ENCODE peak calls at places on chromosomes 12 and 14, in six cellular contexts. One of them, this sample, is unnamed. For H3K4me1, the result is how much of the 10 kb centered on the place peaks cover.

GRCh38 chr12:99611117-99611516 is 36.4 kb upstream of the GARIN6 start:
- DNase-seq in fibroblast of lung: peak
- DNase-seq in gastrocnemius medialis: no peak
- DNase-seq in body of pancreas: no peak
- DNase-seq in mammary epithelial cell: no peak
- DNase-seq in tibial nerve: no peak
- DNase-seq in this sample: no peak

GRCh38 chr12:84701966-84702365 is 210.6 kb downstream of the SLC6A15 start:
- DNase-seq in fibroblast of lung: peak
- DNase-seq in gastrocnemius medialis: no peak
- DNase-seq in body of pancreas: no peak
- DNase-seq in mammary epithelial cell: peak
- DNase-seq in tibial nerve: no peak
- DNase-seq in this sample: no peak

GRCh38 chr14:37232907-37233481 is 35.3 kb downstream of the MIPOL1 start:
- DNase-seq in fibroblast of lung: peak
- DNase-seq in gastrocnemius medialis: no peak
- DNase-seq in body of pancreas: peak
- DNase-seq in mammary epithelial cell: peak
- DNase-seq in tibial nerve: peak
- DNase-seq in this sample: no peak

GRCh38 chr14:101823511-101824120 is 62.1 kb downstream of the PPP2R5C start:
- DNase-seq in fibroblast of lung: peak
- DNase-seq in gastrocnemius medialis: peak
- DNase-seq in body of pancreas: peak
- DNase-seq in mammary epithelial cell: no peak
- DNase-seq in tibial nerve: no peak
- DNase-seq in this sample: no peak

GRCh38 chr14:99564256-99564902 is 39.6 kb downstream of the CCDC85C start:
- DNase-seq in fibroblast of lung: peak
- DNase-seq in gastrocnemius medialis: no peak
- DNase-seq in body of pancreas: peak
- DNase-seq in mammary epithelial cell: no peak
- DNase-seq in tibial nerve: peak
- DNase-seq in this sample: peak

GRCh38 chr14:105860615-105861580 is 334.5 kb downstream of the TMEM121 start:
- DNase-seq in fibroblast of lung: no peak
- DNase-seq in gastrocnemius medialis: no peak
- DNase-seq in body of pancreas: peak
- DNase-seq in mammary epithelial cell: no peak
- DNase-seq in tibial nerve: no peak
- DNase-seq in this sample: peak

GRCh38 chr14:55028066-55028465 is 1.0 kb downstream of the SOCS4 start:
- DNase-seq in fibroblast of lung: no peak
- DNase-seq in gastrocnemius medialis: no peak
- DNase-seq in body of pancreas: no peak
- DNase-seq in mammary epithelial cell: no peak
- DNase-seq in tibial nerve: no peak
- DNase-seq in this sample: no peak

GRCh38 chr12:54262403-54262925 is 17.5 kb downstream of the CBX5 start:
- DNase-seq in fibroblast of lung: peak
- DNase-seq in gastrocnemius medialis: no peak
- DNase-seq in body of pancreas: peak
- DNase-seq in mammary epithelial cell: no peak
- DNase-seq in tibial nerve: no peak
- DNase-seq in this sample: no peak

GRCh38 chr12:34406228-34406995 is 384.1 kb downstream of the ALG10 start:
- DNase-seq in fibroblast of lung: no peak
- DNase-seq in gastrocnemius medialis: no peak
- DNase-seq in body of pancreas: no peak
- DNase-seq in mammary epithelial cell: no peak
- DNase-seq in tibial nerve: no peak
- DNase-seq in this sample: peak

GRCh38 chr14:93543766-93544165 is 113.0 kb downstream of the UNC79 start:
- DNase-seq in fibroblast of lung: peak
- DNase-seq in gastrocnemius medialis: no peak
- DNase-seq in body of pancreas: no peak
- DNase-seq in mammary epithelial cell: peak
- DNase-seq in tibial nerve: no peak
- DNase-seq in this sample: no peak

GRCh38 chr12:119343130-119343529 is 8.6 kb downstream of the CCDC60 start:
- DNase-seq in fibroblast of lung: no peak
- DNase-seq in gastrocnemius medialis: no peak
- DNase-seq in body of pancreas: no peak
- DNase-seq in mammary epithelial cell: no peak
- DNase-seq in tibial nerve: no peak
- DNase-seq in this sample: no peak

GRCh38 chr12:55929306-55929791 is 1.6 kb upstream of the DGKA start:
- DNase-seq in fibroblast of lung: no peak
- DNase-seq in gastrocnemius medialis: no peak
- DNase-seq in body of pancreas: peak
- DNase-seq in mammary epithelial cell: no peak
- DNase-seq in tibial nerve: no peak
- DNase-seq in this sample: no peak

GRCh38 chr12:108346022-108346633 is 7.0 kb upstream of the CMKLR1 start:
- DNase-seq in fibroblast of lung: no peak
- DNase-seq in gastrocnemius medialis: no peak
- DNase-seq in body of pancreas: no peak
- DNase-seq in mammary epithelial cell: no peak
- DNase-seq in tibial nerve: no peak
- DNase-seq in this sample: no peak

GRCh38 chr14:82806016-82806415 is 1272.4 kb upstream of the SEL1L start:
- DNase-seq in fibroblast of lung: no peak
- DNase-seq in gastrocnemius medialis: no peak
- DNase-seq in body of pancreas: no peak
- DNase-seq in mammary epithelial cell: no peak
- DNase-seq in tibial nerve: no peak
- DNase-seq in this sample: no peak

GRCh38 chr14:98984719-98985041 is 287.3 kb downstream of the BCL11B start:
- DNase-seq in fibroblast of lung: no peak
- DNase-seq in gastrocnemius medialis: no peak
- DNase-seq in body of pancreas: peak
- DNase-seq in mammary epithelial cell: no peak
- DNase-seq in tibial nerve: no peak
- DNase-seq in this sample: no peak

GRCh38 chr14:52068741-52069616 is at the start of gene NID2:
- DNase-seq in fibroblast of lung: peak
- DNase-seq in gastrocnemius medialis: peak
- DNase-seq in body of pancreas: peak
- DNase-seq in mammary epithelial cell: peak
- DNase-seq in tibial nerve: peak
- DNase-seq in this sample: peak

GRCh38 chr12:56321027-56321426 is 5.2 kb upstream of the CNPY2 start:
- DNase-seq in fibroblast of lung: no peak
- DNase-seq in gastrocnemius medialis: no peak
- DNase-seq in body of pancreas: no peak
- DNase-seq in mammary epithelial cell: no peak
- DNase-seq in tibial nerve: no peak
- DNase-seq in this sample: no peak

GRCh38 chr12:49346659-49347306 is at the start of gene DNAJC22:
- DNase-seq in fibroblast of lung: peak
- DNase-seq in gastrocnemius medialis: no peak
- DNase-seq in body of pancreas: no peak
- DNase-seq in mammary epithelial cell: no peak
- DNase-seq in tibial nerve: no peak
- DNase-seq in this sample: peak

GRCh38 chr12:123041042-123041531 is 60.6 kb downstream of the ARL6IP4 start:
- DNase-seq in fibroblast of lung: no peak
- DNase-seq in gastrocnemius medialis: no peak
- DNase-seq in body of pancreas: no peak
- DNase-seq in mammary epithelial cell: no peak
- DNase-seq in tibial nerve: no peak
- DNase-seq in this sample: peak

GRCh38 chr12:45615268-45615667 is 114.2 kb upstream of the ARID2 start:
- DNase-seq in fibroblast of lung: peak
- DNase-seq in gastrocnemius medialis: no peak
- DNase-seq in body of pancreas: no peak
- DNase-seq in mammary epithelial cell: peak
- DNase-seq in tibial nerve: no peak
- DNase-seq in this sample: no peak

GRCh38 chr12:77537648-77538047 is 293.0 kb upstream of the NAV3 start:
- DNase-seq in fibroblast of lung: no peak
- DNase-seq in gastrocnemius medialis: no peak
- DNase-seq in body of pancreas: no peak
- DNase-seq in mammary epithelial cell: no peak
- DNase-seq in tibial nerve: no peak
- DNase-seq in this sample: no peak

GRCh38 chr12:119328111-119328510 is 6.4 kb upstream of the CCDC60 start:
- DNase-seq in fibroblast of lung: no peak
- DNase-seq in gastrocnemius medialis: no peak
- DNase-seq in body of pancreas: no peak
- DNase-seq in mammary epithelial cell: no peak
- DNase-seq in tibial nerve: no peak
- DNase-seq in this sample: peak

GRCh38 chr14:91964724-91965123 is 17.2 kb upstream of the FBLN5 start:
- DNase-seq in fibroblast of lung: no peak
- DNase-seq in gastrocnemius medialis: no peak
- DNase-seq in body of pancreas: no peak
- DNase-seq in mammary epithelial cell: no peak
- DNase-seq in tibial nerve: no peak
- DNase-seq in this sample: no peak

GRCh38 chr12:82299617-82300016 is 58.6 kb downstream of the CCDC59 start:
- DNase-seq in fibroblast of lung: peak
- DNase-seq in gastrocnemius medialis: no peak
- DNase-seq in body of pancreas: no peak
- DNase-seq in mammary epithelial cell: no peak
- DNase-seq in tibial nerve: no peak
- DNase-seq in this sample: no peak

GRCh38 chr12:107443320-107444090 is 242.1 kb upstream of the PWP1 start:
- DNase-seq in fibroblast of lung: no peak
- DNase-seq in gastrocnemius medialis: no peak
- DNase-seq in body of pancreas: no peak
- DNase-seq in mammary epithelial cell: no peak
- DNase-seq in tibial nerve: no peak
- DNase-seq in this sample: no peak

GRCh38 chr14:92252291-92252690 is 70.7 kb upstream of the SLC24A4 start:
- DNase-seq in fibroblast of lung: no peak
- DNase-seq in gastrocnemius medialis: no peak
- DNase-seq in body of pancreas: no peak
- DNase-seq in mammary epithelial cell: no peak
- DNase-seq in tibial nerve: no peak
- DNase-seq in this sample: no peak

GRCh38 chr12:120012067-120012621 is 23.1 kb downstream of the BICDL1 start:
- DNase-seq in fibroblast of lung: peak
- DNase-seq in gastrocnemius medialis: no peak
- DNase-seq in body of pancreas: peak
- DNase-seq in mammary epithelial cell: peak
- DNase-seq in tibial nerve: no peak
- DNase-seq in this sample: peak

GRCh38 chr12:95218852-95219171 is 1.2 kb downstream of the VEZT start:
- DNase-seq in fibroblast of lung: no peak
- DNase-seq in gastrocnemius medialis: no peak
- DNase-seq in body of pancreas: peak
- DNase-seq in mammary epithelial cell: peak
- DNase-seq in tibial nerve: no peak
- DNase-seq in this sample: no peak

GRCh38 chr12:7797698-7798398 is 8.6 kb downstream of the NANOG start:
- DNase-seq in fibroblast of lung: peak
- DNase-seq in gastrocnemius medialis: no peak
- DNase-seq in body of pancreas: peak
- DNase-seq in mammary epithelial cell: peak
- DNase-seq in tibial nerve: no peak
- DNase-seq in this sample: no peak

DNA sequence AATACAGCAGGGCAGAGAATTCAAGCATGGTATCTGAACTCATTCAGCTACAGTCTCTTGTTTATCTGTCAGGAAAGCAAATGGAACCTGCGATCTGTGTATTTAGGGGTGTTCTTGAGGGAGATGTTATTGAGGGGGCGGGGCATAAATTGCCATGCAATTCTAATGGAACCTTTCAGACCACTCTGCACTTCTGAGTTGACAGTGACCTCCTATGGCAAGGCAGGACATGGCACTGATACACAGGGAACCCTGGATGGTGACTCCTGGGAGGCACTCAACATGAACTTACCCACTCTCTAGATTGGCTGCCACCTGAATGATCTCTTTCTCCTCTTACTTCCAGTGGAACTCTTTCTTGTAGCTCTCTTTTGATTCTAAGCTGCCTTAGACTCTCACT is 787.3 kb downstream of the VRK1 start:
- DNase-seq in fibroblast of lung: no peak
- DNase-seq in gastrocnemius medialis: no peak
- DNase-seq in body of pancreas: no peak
- DNase-seq in mammary epithelial cell: no peak
- DNase-seq in tibial nerve: no peak
- DNase-seq in this sample: no peak
- TF ChIP-seq CTCF in fibroblast of lung: no peak
- TF ChIP-seq CTCF in gastrocnemius medialis: no peak
- TF ChIP-seq CTCF in body of pancreas: no peak
- TF ChIP-seq CTCF in mammary epithelial cell: no peak
- TF ChIP-seq CTCF in tibial nerve: no peak
- TF ChIP-seq CTCF in this sample: no peak

GRCh38 chr12:66804555-66804954 is 125.7 kb upstream of the GRIP1 start:
- DNase-seq in fibroblast of lung: no peak
- DNase-seq in gastrocnemius medialis: no peak
- DNase-seq in body of pancreas: no peak
- DNase-seq in mammary epithelial cell: no peak
- DNase-seq in tibial nerve: no peak
- DNase-seq in this sample: no peak
- H3K4me1 ChIP-seq in fibroblast of lung: under half
- H3K4me1 ChIP-seq in gastrocnemius medialis: under half
- H3K4me1 ChIP-seq in body of pancreas: under half
- H3K4me1 ChIP-seq in mammary epithelial cell: under half
- H3K4me1 ChIP-seq in tibial nerve: under half
- H3K4me1 ChIP-seq in this sample: under half

DNA sequence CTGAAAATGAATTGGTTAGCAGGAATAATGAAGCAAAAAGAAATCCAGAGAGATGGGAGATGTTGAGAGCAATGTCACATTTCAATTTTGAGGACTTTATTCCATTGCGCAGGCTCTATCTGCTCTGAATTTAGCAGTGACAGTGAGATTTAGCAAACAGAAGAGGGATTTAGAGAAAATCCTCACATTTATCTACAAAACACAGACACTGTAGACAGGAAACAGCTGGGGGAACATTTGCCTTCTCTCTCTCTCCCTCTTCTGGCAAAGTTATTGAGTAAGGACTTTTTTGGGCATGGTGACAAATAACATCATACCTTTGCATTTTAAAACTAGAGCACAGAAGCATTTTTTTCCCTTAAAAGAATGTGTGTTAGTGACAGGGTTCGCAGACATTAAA is at the start of gene IGF1:
- DNase-seq in fibroblast of lung: peak
- DNase-seq in gastrocnemius medialis: no peak
- DNase-seq in body of pancreas: no peak
- DNase-seq in mammary epithelial cell: no peak
- DNase-seq in tibial nerve: no peak
- DNase-seq in this sample: no peak
- TF ChIP-seq CTCF in fibroblast of lung: peak
- TF ChIP-seq CTCF in gastrocnemius medialis: no peak
- TF ChIP-seq CTCF in body of pancreas: no peak
- TF ChIP-seq CTCF in mammary epithelial cell: no peak
- TF ChIP-seq CTCF in tibial nerve: no peak
- TF ChIP-seq CTCF in this sample: no peak

DNA sequence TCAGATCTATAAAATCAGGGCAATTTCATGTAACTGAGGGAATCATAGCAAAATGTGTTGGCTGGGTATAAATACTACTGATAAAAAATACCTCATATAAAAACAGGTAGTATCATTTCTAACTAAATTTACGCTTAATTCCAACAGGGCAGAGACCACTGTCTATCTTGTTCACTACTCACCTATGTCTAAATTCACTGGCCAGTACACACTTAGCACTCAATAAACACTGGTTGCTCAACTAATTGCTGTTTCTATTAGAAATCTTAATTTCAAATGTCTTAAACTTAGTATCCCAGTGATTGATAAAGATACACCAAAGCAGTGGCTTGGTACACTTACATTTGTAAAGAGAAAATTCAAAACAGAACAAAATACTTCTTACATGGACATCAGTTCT is 55.6 kb downstream of the HNRNPC start:
- DNase-seq in fibroblast of lung: no peak
- DNase-seq in gastrocnemius medialis: no peak
- DNase-seq in body of pancreas: no peak
- DNase-seq in mammary epithelial cell: no peak
- DNase-seq in tibial nerve: no peak
- DNase-seq in this sample: no peak
- H3K4me1 ChIP-seq in fibroblast of lung: under half
- H3K4me1 ChIP-seq in gastrocnemius medialis: under half
- H3K4me1 ChIP-seq in body of pancreas: under half
- H3K4me1 ChIP-seq in mammary epithelial cell: under half
- H3K4me1 ChIP-seq in tibial nerve: under half
- H3K4me1 ChIP-seq in this sample: under half